ENCODE peak calls at places on chromosome 7, in eight cellular contexts. T is HCT116, G is body of pancreas, F is HepG2, P is T-helper 17 cell, R is sciatic nerve, X is left lung, L is Right ventricle myocardium superior. I is an unnamed sample.

GRCh38 chr7:1426474-1426873 is 32.8 kb downstream of the MICALL2 start:
- ATAC-seq in T (no peak), G (no peak), F (no peak), P (no peak), R (no peak), X (no peak), L (no peak), I (no peak)

GRCh38 chr7:144397086-144397485 is 6.4 kb downstream of the NOBOX start:
- ATAC-seq in T (no peak), G (no peak), F (no peak), P (no peak), R (no peak), X (no peak), L (no peak), I (no peak)

GRCh38 chr7:100208911-100209408 is 10.8 kb upstream of the PVRIG start:
- ATAC-seq in T (no peak), G (peak), F (no peak), P (peak), R (no peak), X (no peak), L (no peak), I (no peak)

GRCh38 chr7:102244601-102245000 is 42.1 kb upstream of the SH2B2 start:
- ATAC-seq in T (no peak), G (no peak), F (no peak), P (no peak), R (no peak), X (no peak), L (no peak), I (no peak)

GRCh38 chr7:152851881-152852417 is 92.4 kb downstream of the ACTR3B start:
- ATAC-seq in T (no peak), G (no peak), F (no peak), P (no peak), R (no peak), X (no peak), L (no peak), I (no peak)

GRCh38 chr7:140069298-140069949 is 6.7 kb upstream of the PARP12 start:
- ATAC-seq in T (no peak), G (no peak), F (no peak), P (peak), R (no peak), X (no peak), L (no peak), I (no peak)

GRCh38 chr7:47380325-47381131 is 201.4 kb downstream of the TNS3 start:
- ATAC-seq in T (peak), G (peak), F (peak), P (no peak), R (peak), X (peak), L (peak), I (no peak)

GRCh38 chr7:127819975-127820778 is 168.2 kb downstream of the SND1 start:
- ATAC-seq in T (peak), G (no peak), F (peak), P (no peak), R (no peak), X (no peak), L (no peak), I (no peak)